ENCODE peak calls at places on chromosomes 11 and 22, in seven cellular contexts. D is fibroblast of lung, R is mammary epithelial cell, Q is neuronal stem cell, H is HCT116, P is endothelial cell of umbilical vein, I is PC-9. S is an unnamed sample.
A peak's percentile ranks its signal among the peaks of the same experiment; 100 is the strongest.

GRCh38 chr11:33687733-33688479 is 12.7 kb downstream of the C11orf91 start:
- DNase-seq in H (peak; percentile 60), I (peak; percentile 87), Q (peak; percentile 57), R (peak; percentile 88), D (peak; percentile 80), P (peak; percentile 75), S (peak; percentile 82)

GRCh38 chr11:106493751-106494150 is 416.3 kb downstream of the AASDHPPT start:
- DNase-seq in D (peak; percentile 33), Q (no peak), H (no peak), I (no peak), P (no peak), R (no peak), S (peak; percentile 89)

GRCh38 chr22:47372596-47373385 is 610.3 kb downstream of the TBC1D22A start:
- DNase-seq in D (no peak), R (no peak), Q (no peak), H (no peak), I (no peak), P (no peak), S (no peak)

GRCh38 chr11:130737866-130738431 is 178.3 kb downstream of the SNX19 start:
- DNase-seq in H (no peak), D (peak; percentile 77), R (no peak), Q (no peak), I (peak; percentile 21), P (peak; percentile 88), S (peak; percentile 72)

GRCh38 chr11:12186683-12187082 is 76.3 kb downstream of the MICAL2 start:
- DNase-seq in P (no peak), H (no peak), Q (no peak), R (no peak), D (no peak), I (no peak), S (no peak)

GRCh38 chr11:32432565-32433248 is 2.6 kb downstream of the WT1 start:
- DNase-seq in Q (no peak), D (no peak), P (no peak), R (no peak), I (no peak), H (no peak), S (no peak)

GRCh38 chr11:69153661-69154060 is 2.1 kb upstream of the SMIM38 start:
- DNase-seq in Q (no peak), D (no peak), H (no peak), R (no peak), P (no peak), I (no peak), S (no peak)

GRCh38 chr11:117181586-117182550 is 3.3 kb downstream of the SIDT2 start:
- DNase-seq in P (no peak), H (no peak), I (no peak), Q (no peak), D (no peak), R (no peak), S (no peak)

GRCh38 chr11:122769126-122769780 is 69.0 kb upstream of the CRTAM start:
- DNase-seq in P (no peak), H (no peak), I (no peak), R (no peak), Q (no peak), D (peak; percentile 52), S (no peak)

GRCh38 chr11:78419327-78419726 is 1.7 kb upstream of the GAB2 start:
- DNase-seq in D (peak; percentile 99), H (no peak), R (peak; percentile 25), P (peak; percentile 94), Q (no peak), I (peak; percentile 45), S (peak; percentile 83)

GRCh38 chr11:33996498-33997454 is 54.8 kb upstream of the CAPRIN1 start:
- DNase-seq in P (peak; percentile 75), R (peak; percentile 69), Q (peak; percentile 59), H (peak; percentile 83), D (peak; percentile 75), I (peak; percentile 73), S (peak; percentile 86)

GRCh38 chr11:88523362-88524028 is 186.0 kb upstream of the CTSC start:
- DNase-seq in I (no peak), Q (no peak), P (peak; percentile 9), D (no peak), H (no peak), R (no peak), S (peak; percentile 62)

GRCh38 chr11:117588166-117588810 is 208.7 kb downstream of the DSCAML1 start:
- DNase-seq in D (no peak), H (no peak), I (no peak), P (no peak), R (no peak), Q (no peak), S (no peak)

GRCh38 chr11:111449696-111450479 is 62.3 kb downstream of the BTG4 start:
- DNase-seq in D (no peak), I (no peak), P (no peak), Q (no peak), R (no peak), H (no peak), S (no peak)

GRCh38 chr11:117837791-117838190 is 13.2 kb upstream of the FXYD2 start:
- DNase-seq in P (no peak), H (no peak), D (no peak), R (no peak), I (no peak), Q (no peak), S (no peak)

GRCh38 chr22:28297504-28297903 is 378.4 kb upstream of the PITPNB start:
- DNase-seq in Q (no peak), H (no peak), D (peak; percentile 2), R (no peak), P (no peak), I (no peak), S (no peak)

GRCh38 chr11:12941671-12942070 is 67.4 kb upstream of the RASSF10 start:
- DNase-seq in H (no peak), D (no peak), Q (no peak), P (no peak), I (no peak), R (no peak), S (no peak)

GRCh38 chr11:11578542-11578941 is 43.3 kb downstream of the GALNT18 start:
- DNase-seq in Q (no peak), P (no peak), H (no peak), R (no peak), I (no peak), D (no peak), S (no peak)

GRCh38 chr22:33112606-33113005 is 54.4 kb upstream of the SYN3 start:
- DNase-seq in I (no peak), H (no peak), P (no peak), R (no peak), Q (no peak), D (no peak), S (no peak)

GRCh38 chr11:34570584-34570983 is 50.3 kb upstream of the EHF start:
- DNase-seq in R (peak; percentile 96), P (no peak), H (no peak), I (peak; percentile 99), Q (no peak), D (no peak), S (peak; percentile 82)

GRCh38 chr22:22130956-22131355 is 113.6 kb upstream of the VPREB1 start:
- DNase-seq in R (no peak), I (no peak), Q (no peak), D (no peak), H (no peak), P (no peak), S (no peak)

GRCh38 chr11:62669420-62670161 is 1.9 kb upstream of the UQCC3 start:
- DNase-seq in I (peak; percentile 47), P (no peak), Q (no peak), H (no peak), D (no peak), R (no peak), S (peak; percentile 42)

GRCh38 chr22:22591348-22592299 is 32.6 kb upstream of the PRAME start:
- DNase-seq in D (no peak), I (no peak), P (no peak), H (no peak), Q (no peak), R (no peak), S (peak; percentile 8)

GRCh38 chr11:119496453-119496852 is 73.5 kb upstream of the THY1 start:
- DNase-seq in H (no peak), P (no peak), D (no peak), R (no peak), Q (no peak), I (no peak), S (no peak)
- H3K4me2 ChIP-seq in H (no peak overlapping the region), P (no peak overlapping the region), D (no peak overlapping the region), R (no peak overlapping the region), Q (no peak overlapping the region), I (no peak overlapping the region), S (no peak overlapping the region)

GRCh38 chr22:18955696-18956095 is 19.6 kb upstream of the PRODH start:
- DNase-seq in D (no peak), H (no peak), R (no peak), P (no peak), I (no peak), Q (no peak), S (no peak)
- H3K9me3 ChIP-seq in D (no peaks in the 10 kb centered on the region), H (no peaks in the 10 kb centered on the region), R (no peaks in the 10 kb centered on the region), P (no peaks in the 10 kb centered on the region), I (no peaks in the 10 kb centered on the region), Q (no peaks in the 10 kb centered on the region), S (no peaks in the 10 kb centered on the region)

GRCh38 chr11:20027546-20028014 is 132.7 kb downstream of the DBX1 start:
- DNase-seq in H (no peak), I (no peak), D (no peak), P (no peak), R (no peak), Q (no peak), S (no peak)
- H3K4me2 ChIP-seq in H (no peak overlapping the region), I (peak overlapping the region; percentile 63), D (no peak overlapping the region), P (no peak overlapping the region), R (peak overlapping the region; percentile 61), Q (peak overlapping the region; percentile 61), S (peak overlapping the region; percentile 36)

DNA sequence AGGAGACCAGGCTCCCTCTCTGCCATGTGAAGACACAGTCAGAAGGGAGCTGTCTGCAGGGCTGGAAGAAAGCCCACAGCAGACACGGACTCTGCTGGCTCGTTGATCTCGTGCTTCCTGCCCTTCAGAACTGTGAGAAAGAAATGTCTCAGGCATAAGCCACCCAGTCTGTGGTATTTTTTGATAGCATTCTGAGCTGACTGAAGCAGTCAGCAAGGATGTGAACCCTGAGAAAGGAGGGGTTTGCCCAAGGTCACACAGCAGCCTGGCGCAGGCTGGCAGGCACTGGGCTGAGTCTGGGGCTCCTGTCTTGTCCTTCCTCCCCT is 255.1 kb upstream of the B3GAT1 start:
- DNase-seq in I (no peak), D (no peak), P (no peak), Q (no peak), H (no peak), R (no peak), S (no peak)
- H3K9me3 ChIP-seq in I (no peaks in the 10 kb centered on the region), D (no peaks in the 10 kb centered on the region), P (peaks cover 2% of the 10 kb centered on the region), Q (no peaks in the 10 kb centered on the region), H (no peaks in the 10 kb centered on the region), R (peaks cover 45% of the 10 kb centered on the region), S (peaks cover 7% of the 10 kb centered on the region)

S was measured in PC-3.